ENCODE peak calls at places on chromosomes 6 and 20, in six cellular contexts. F, O, B, E, D and P are unnamed samples.

GRCh38 chr20:32537657-32538525 is 47.2 kb downstream of the NOL4L start:
- DNase-seq in B (no peak), D (no peak), F (no peak), E (no peak), O (no peak), P (no peak)

GRCh38 chr6:131281471-131282270 is 146.4 kb downstream of the AKAP7 start:
- DNase-seq in F (no peak), D (peak; percentile 6), O (peak; percentile 88), E (no peak), B (peak; percentile 61), P (peak; percentile 34)

GRCh38 chr6:166770216-166771116 is 143.4 kb upstream of the RPS6KA2 start:
- DNase-seq in B (no peak), D (no peak), F (no peak), E (no peak), O (no peak), P (no peak)

GRCh38 chr6:3805448-3806123 is 43.6 kb upstream of the FAM50B start:
- DNase-seq in B (no peak), O (peak; percentile 79), D (no peak), E (no peak), F (no peak), P (no peak)

GRCh38 chr6:19301980-19302379 is 535.2 kb upstream of the ID4 start:
- DNase-seq in B (no peak), D (no peak), E (no peak), F (no peak), O (no peak), P (no peak)

GRCh38 chr20:44909872-44910689 is at the start of gene PABPC1L:
- DNase-seq in D (peak; percentile 94), F (peak; percentile 59), B (peak; percentile 20), E (peak; percentile 48), O (no peak), P (peak; percentile 25)

GRCh38 chr6:107641500-107641931 is 151.6 kb downstream of the SOBP start:
- DNase-seq in B (peak; percentile 63), O (no peak), F (no peak), D (no peak), E (no peak), P (no peak)

GRCh38 chr6:92647630-92648029 is 771.7 kb downstream of the EPHA7 start:
- DNase-seq in D (no peak), E (no peak), B (no peak), F (no peak), O (no peak), P (no peak)

GRCh38 chr6:47633141-47633540 is 65.2 kb upstream of the ADGRF4 start:
- DNase-seq in O (no peak), F (peak; percentile 13), B (no peak), E (no peak), D (no peak), P (no peak)

GRCh38 chr6:47810885-47811284 is 29.1 kb downstream of the OPN5 start:
- DNase-seq in D (no peak), F (peak; percentile 19), O (no peak), B (no peak), E (no peak), P (no peak)

GRCh38 chr6:96900873-96901272 is 3.2 kb upstream of the NDUFAF4 start:
- DNase-seq in E (peak; percentile 66), F (no peak), O (no peak), D (no peak), B (peak; percentile 46), P (no peak)